ENCODE peak calls at places on chromosomes 7 and 10, in four cellular contexts. One of them, this sample, is unnamed.
A peak's percentile ranks its signal among the peaks of the same experiment; 100 is the strongest.

GRCh38 chr7:6643915-6644625 is 7.0 kb downstream of the ZNF316 start:
- DNase-seq in stimulated activated CD8-positive, alpha-beta memory T cell treated with anti-CD3 and anti-CD28 coated beads, Interleukin-2, amount 100 ng/mL, for 1 hour: no peak
- DNase-seq in adrenal gland: no peak
- DNase-seq in activated CD8-positive, alpha-beta memory T cell treated with anti-CD3 and anti-CD28 coated beads, Interleukin-2, amount 50 U/mL, for 48 hours: no peak
- DNase-seq in this sample: no peak

GRCh38 chr7:98414205-98414900 is 13.5 kb upstream of the BAIAP2L1 start:
- DNase-seq in stimulated activated CD8-positive, alpha-beta memory T cell treated with anti-CD3 and anti-CD28 coated beads, Interleukin-2, amount 100 ng/mL, for 1 hour: no peak
- DNase-seq in adrenal gland: no peak
- DNase-seq in activated CD8-positive, alpha-beta memory T cell treated with anti-CD3 and anti-CD28 coated beads, Interleukin-2, amount 50 U/mL, for 48 hours: no peak
- DNase-seq in this sample: no peak

GRCh38 chr7:112212516-112213036 is 6.1 kb downstream of the ZNF277 start:
- DNase-seq in stimulated activated CD8-positive, alpha-beta memory T cell treated with anti-CD3 and anti-CD28 coated beads, Interleukin-2, amount 100 ng/mL, for 1 hour: no peak
- DNase-seq in adrenal gland: no peak
- DNase-seq in activated CD8-positive, alpha-beta memory T cell treated with anti-CD3 and anti-CD28 coated beads, Interleukin-2, amount 50 U/mL, for 48 hours: no peak
- DNase-seq in this sample: no peak

GRCh38 chr10:84235096-84235495 is 6.2 kb downstream of the LRIT1 start:
- DNase-seq in stimulated activated CD8-positive, alpha-beta memory T cell treated with anti-CD3 and anti-CD28 coated beads, Interleukin-2, amount 100 ng/mL, for 1 hour: no peak
- DNase-seq in adrenal gland: no peak
- DNase-seq in activated CD8-positive, alpha-beta memory T cell treated with anti-CD3 and anti-CD28 coated beads, Interleukin-2, amount 50 U/mL, for 48 hours: no peak
- DNase-seq in this sample: no peak

GRCh38 chr7:46969303-46970130 is 612.4 kb downstream of the TNS3 start:
- DNase-seq in stimulated activated CD8-positive, alpha-beta memory T cell treated with anti-CD3 and anti-CD28 coated beads, Interleukin-2, amount 100 ng/mL, for 1 hour: no peak
- DNase-seq in adrenal gland: no peak
- DNase-seq in activated CD8-positive, alpha-beta memory T cell treated with anti-CD3 and anti-CD28 coated beads, Interleukin-2, amount 50 U/mL, for 48 hours: no peak
- DNase-seq in this sample: no peak

GRCh38 chr10:71713135-71714040 is 6.2 kb downstream of the C10orf105 start:
- DNase-seq in stimulated activated CD8-positive, alpha-beta memory T cell treated with anti-CD3 and anti-CD28 coated beads, Interleukin-2, amount 100 ng/mL, for 1 hour: no peak
- DNase-seq in adrenal gland: no peak
- DNase-seq in activated CD8-positive, alpha-beta memory T cell treated with anti-CD3 and anti-CD28 coated beads, Interleukin-2, amount 50 U/mL, for 48 hours: peak; percentile 78
- DNase-seq in this sample: no peak

GRCh38 chr7:24052572-24053223 is 231.3 kb upstream of the NPY start:
- DNase-seq in stimulated activated CD8-positive, alpha-beta memory T cell treated with anti-CD3 and anti-CD28 coated beads, Interleukin-2, amount 100 ng/mL, for 1 hour: no peak
- DNase-seq in adrenal gland: no peak
- DNase-seq in activated CD8-positive, alpha-beta memory T cell treated with anti-CD3 and anti-CD28 coated beads, Interleukin-2, amount 50 U/mL, for 48 hours: no peak
- DNase-seq in this sample: no peak

GRCh38 chr7:142581341-142581740 is 167.9 kb upstream of the PRSS1 start:
- DNase-seq in stimulated activated CD8-positive, alpha-beta memory T cell treated with anti-CD3 and anti-CD28 coated beads, Interleukin-2, amount 100 ng/mL, for 1 hour: no peak
- DNase-seq in adrenal gland: no peak
- DNase-seq in activated CD8-positive, alpha-beta memory T cell treated with anti-CD3 and anti-CD28 coated beads, Interleukin-2, amount 50 U/mL, for 48 hours: no peak
- DNase-seq in this sample: no peak

GRCh38 chr10:28991326-28991725 is 297.5 kb upstream of the LYZL1 start:
- DNase-seq in stimulated activated CD8-positive, alpha-beta memory T cell treated with anti-CD3 and anti-CD28 coated beads, Interleukin-2, amount 100 ng/mL, for 1 hour: no peak
- DNase-seq in adrenal gland: no peak
- DNase-seq in activated CD8-positive, alpha-beta memory T cell treated with anti-CD3 and anti-CD28 coated beads, Interleukin-2, amount 50 U/mL, for 48 hours: no peak
- DNase-seq in this sample: no peak

GRCh38 chr10:70293169-70293813 is 9.5 kb upstream of the NPFFR1 start:
- DNase-seq in stimulated activated CD8-positive, alpha-beta memory T cell treated with anti-CD3 and anti-CD28 coated beads, Interleukin-2, amount 100 ng/mL, for 1 hour: no peak
- DNase-seq in adrenal gland: no peak
- DNase-seq in activated CD8-positive, alpha-beta memory T cell treated with anti-CD3 and anti-CD28 coated beads, Interleukin-2, amount 50 U/mL, for 48 hours: no peak
- DNase-seq in this sample: no peak

GRCh38 chr7:92835851-92836488 is 403 bp downstream of the CDK6 start:
- DNase-seq in stimulated activated CD8-positive, alpha-beta memory T cell treated with anti-CD3 and anti-CD28 coated beads, Interleukin-2, amount 100 ng/mL, for 1 hour: no peak
- DNase-seq in adrenal gland: peak; percentile 36
- DNase-seq in activated CD8-positive, alpha-beta memory T cell treated with anti-CD3 and anti-CD28 coated beads, Interleukin-2, amount 50 U/mL, for 48 hours: peak; percentile 80
- DNase-seq in this sample: no peak

GRCh38 chr7:128788446-128789412 is 3.0 kb upstream of the CCDC136 start:
- DNase-seq in stimulated activated CD8-positive, alpha-beta memory T cell treated with anti-CD3 and anti-CD28 coated beads, Interleukin-2, amount 100 ng/mL, for 1 hour: no peak
- DNase-seq in adrenal gland: no peak
- DNase-seq in activated CD8-positive, alpha-beta memory T cell treated with anti-CD3 and anti-CD28 coated beads, Interleukin-2, amount 50 U/mL, for 48 hours: no peak
- DNase-seq in this sample: no peak

GRCh38 chr7:18538554-18539250 is 43.2 kb downstream of the HDAC9 start:
- DNase-seq in stimulated activated CD8-positive, alpha-beta memory T cell treated with anti-CD3 and anti-CD28 coated beads, Interleukin-2, amount 100 ng/mL, for 1 hour: no peak
- DNase-seq in adrenal gland: no peak
- DNase-seq in activated CD8-positive, alpha-beta memory T cell treated with anti-CD3 and anti-CD28 coated beads, Interleukin-2, amount 50 U/mL, for 48 hours: no peak
- DNase-seq in this sample: no peak

GRCh38 chr10:11562888-11563287 is 48.6 kb downstream of the USP6NL start:
- DNase-seq in stimulated activated CD8-positive, alpha-beta memory T cell treated with anti-CD3 and anti-CD28 coated beads, Interleukin-2, amount 100 ng/mL, for 1 hour: no peak
- DNase-seq in adrenal gland: no peak
- DNase-seq in activated CD8-positive, alpha-beta memory T cell treated with anti-CD3 and anti-CD28 coated beads, Interleukin-2, amount 50 U/mL, for 48 hours: no peak
- DNase-seq in this sample: no peak

GRCh38 chr7:51467384-51468017 is 150.9 kb upstream of the COBL start:
- DNase-seq in stimulated activated CD8-positive, alpha-beta memory T cell treated with anti-CD3 and anti-CD28 coated beads, Interleukin-2, amount 100 ng/mL, for 1 hour: no peak
- DNase-seq in adrenal gland: no peak
- DNase-seq in activated CD8-positive, alpha-beta memory T cell treated with anti-CD3 and anti-CD28 coated beads, Interleukin-2, amount 50 U/mL, for 48 hours: no peak
- DNase-seq in this sample: no peak

GRCh38 chr10:6069101-6069931 is 7.1 kb upstream of the IL2RA start:
- DNase-seq in stimulated activated CD8-positive, alpha-beta memory T cell treated with anti-CD3 and anti-CD28 coated beads, Interleukin-2, amount 100 ng/mL, for 1 hour: no peak
- DNase-seq in adrenal gland: no peak
- DNase-seq in activated CD8-positive, alpha-beta memory T cell treated with anti-CD3 and anti-CD28 coated beads, Interleukin-2, amount 50 U/mL, for 48 hours: peak; percentile 79
- DNase-seq in this sample: no peak

GRCh38 chr7:85033263-85033662 is 153.6 kb downstream of the SEMA3D start:
- DNase-seq in stimulated activated CD8-positive, alpha-beta memory T cell treated with anti-CD3 and anti-CD28 coated beads, Interleukin-2, amount 100 ng/mL, for 1 hour: no peak
- DNase-seq in adrenal gland: no peak
- DNase-seq in activated CD8-positive, alpha-beta memory T cell treated with anti-CD3 and anti-CD28 coated beads, Interleukin-2, amount 50 U/mL, for 48 hours: no peak
- DNase-seq in this sample: no peak

GRCh38 chr10:92238586-92239098 is 52.2 kb downstream of the CPEB3 start:
- DNase-seq in stimulated activated CD8-positive, alpha-beta memory T cell treated with anti-CD3 and anti-CD28 coated beads, Interleukin-2, amount 100 ng/mL, for 1 hour: no peak
- DNase-seq in adrenal gland: peak; percentile 46
- DNase-seq in activated CD8-positive, alpha-beta memory T cell treated with anti-CD3 and anti-CD28 coated beads, Interleukin-2, amount 50 U/mL, for 48 hours: no peak
- DNase-seq in this sample: no peak

GRCh38 chr10:22250897-22251605 is 33.2 kb upstream of the EBLN1 start:
- DNase-seq in stimulated activated CD8-positive, alpha-beta memory T cell treated with anti-CD3 and anti-CD28 coated beads, Interleukin-2, amount 100 ng/mL, for 1 hour: no peak
- DNase-seq in adrenal gland: no peak
- DNase-seq in activated CD8-positive, alpha-beta memory T cell treated with anti-CD3 and anti-CD28 coated beads, Interleukin-2, amount 50 U/mL, for 48 hours: no peak
- DNase-seq in this sample: no peak

GRCh38 chr10:2508971-2509605 is 558.3 kb upstream of the PFKP start:
- DNase-seq in stimulated activated CD8-positive, alpha-beta memory T cell treated with anti-CD3 and anti-CD28 coated beads, Interleukin-2, amount 100 ng/mL, for 1 hour: no peak
- DNase-seq in adrenal gland: no peak
- DNase-seq in activated CD8-positive, alpha-beta memory T cell treated with anti-CD3 and anti-CD28 coated beads, Interleukin-2, amount 50 U/mL, for 48 hours: no peak
- DNase-seq in this sample: no peak

GRCh38 chr7:142454862-142455261 is 197.0 kb upstream of the PRSS58 start:
- DNase-seq in stimulated activated CD8-positive, alpha-beta memory T cell treated with anti-CD3 and anti-CD28 coated beads, Interleukin-2, amount 100 ng/mL, for 1 hour: no peak
- DNase-seq in adrenal gland: no peak
- DNase-seq in activated CD8-positive, alpha-beta memory T cell treated with anti-CD3 and anti-CD28 coated beads, Interleukin-2, amount 50 U/mL, for 48 hours: no peak
- DNase-seq in this sample: no peak

GRCh38 chr7:102836206-102836938 is 76.4 kb upstream of the LRRC17 start:
- DNase-seq in stimulated activated CD8-positive, alpha-beta memory T cell treated with anti-CD3 and anti-CD28 coated beads, Interleukin-2, amount 100 ng/mL, for 1 hour: no peak
- DNase-seq in adrenal gland: no peak
- DNase-seq in activated CD8-positive, alpha-beta memory T cell treated with anti-CD3 and anti-CD28 coated beads, Interleukin-2, amount 50 U/mL, for 48 hours: no peak
- DNase-seq in this sample: no peak

GRCh38 chr7:151035024-151035717 is 6.9 kb downstream of the ABCB8 start:
- DNase-seq in stimulated activated CD8-positive, alpha-beta memory T cell treated with anti-CD3 and anti-CD28 coated beads, Interleukin-2, amount 100 ng/mL, for 1 hour: no peak
- DNase-seq in adrenal gland: no peak
- DNase-seq in activated CD8-positive, alpha-beta memory T cell treated with anti-CD3 and anti-CD28 coated beads, Interleukin-2, amount 50 U/mL, for 48 hours: no peak
- DNase-seq in this sample: no peak

GRCh38 chr7:30448461-30449189 is 30.0 kb downstream of the NOD1 start:
- DNase-seq in stimulated activated CD8-positive, alpha-beta memory T cell treated with anti-CD3 and anti-CD28 coated beads, Interleukin-2, amount 100 ng/mL, for 1 hour: no peak
- DNase-seq in adrenal gland: no peak
- DNase-seq in activated CD8-positive, alpha-beta memory T cell treated with anti-CD3 and anti-CD28 coated beads, Interleukin-2, amount 50 U/mL, for 48 hours: no peak
- DNase-seq in this sample: no peak

GRCh38 chr7:151091431-151091830 is 5.2 kb downstream of the AGAP3 start:
- DNase-seq in stimulated activated CD8-positive, alpha-beta memory T cell treated with anti-CD3 and anti-CD28 coated beads, Interleukin-2, amount 100 ng/mL, for 1 hour: no peak
- DNase-seq in adrenal gland: peak; percentile 19
- DNase-seq in activated CD8-positive, alpha-beta memory T cell treated with anti-CD3 and anti-CD28 coated beads, Interleukin-2, amount 50 U/mL, for 48 hours: no peak
- DNase-seq in this sample: no peak

GRCh38 chr7:2894118-2894940 is 50.2 kb upstream of the GNA12 start:
- DNase-seq in stimulated activated CD8-positive, alpha-beta memory T cell treated with anti-CD3 and anti-CD28 coated beads, Interleukin-2, amount 100 ng/mL, for 1 hour: no peak
- DNase-seq in adrenal gland: no peak
- DNase-seq in activated CD8-positive, alpha-beta memory T cell treated with anti-CD3 and anti-CD28 coated beads, Interleukin-2, amount 50 U/mL, for 48 hours: peak; percentile 86
- DNase-seq in this sample: no peak

GRCh38 chr10:6840093-6840763 is 260.2 kb upstream of the PRKCQ start:
- DNase-seq in stimulated activated CD8-positive, alpha-beta memory T cell treated with anti-CD3 and anti-CD28 coated beads, Interleukin-2, amount 100 ng/mL, for 1 hour: no peak
- DNase-seq in adrenal gland: no peak
- DNase-seq in activated CD8-positive, alpha-beta memory T cell treated with anti-CD3 and anti-CD28 coated beads, Interleukin-2, amount 50 U/mL, for 48 hours: no peak
- DNase-seq in this sample: no peak

This sample was measured in type B pancreatic cell.